ENCODE peak calls at places on chromosomes 3 and 15, in seven cellular contexts. K, E, S, A, G, Q and I are unnamed samples.

GRCh38 chr3:71409352-71409751 is 174.2 kb downstream of the FOXP1 start:
- DNase-seq in Q (no peak), A (no peak), K (no peak), G (no peak), S (no peak), E (no peak), I (no peak)

GRCh38 chr3:10155123-10155472 is 9.6 kb upstream of the IRAK2 start:
- DNase-seq in K (no peak), G (no peak), S (no peak), E (no peak), A (no peak), Q (no peak), I (no peak)

GRCh38 chr15:68224546-68225250 is 4.8 kb downstream of the CLN6 start:
- DNase-seq in A (no peak), K (no peak), G (no peak), S (no peak), Q (no peak), E (peak), I (no peak)

GRCh38 chr3:100891033-100891432 is 102.2 kb downstream of the ABI3BP start:
- DNase-seq in K (no peak), S (no peak), Q (no peak), G (no peak), A (no peak), E (no peak), I (peak)

GRCh38 chr3:55516391-55517030 is 29.4 kb upstream of the WNT5A start:
- DNase-seq in E (no peak), A (no peak), Q (no peak), S (no peak), G (no peak), K (peak), I (no peak)

GRCh38 chr3:112114558-112115160 is 18.4 kb downstream of the GCSAM start:
- DNase-seq in S (no peak), A (no peak), E (no peak), K (no peak), Q (no peak), G (no peak), I (no peak)

GRCh38 chr15:81749667-81750360 is 296.0 kb downstream of the MEX3B start:
- DNase-seq in G (no peak), Q (no peak), S (no peak), E (no peak), A (no peak), K (peak), I (no peak)

GRCh38 chr3:86982883-86983282 is 8.1 kb downstream of the VGLL3 start:
- DNase-seq in A (no peak), G (no peak), S (no peak), E (no peak), K (no peak), Q (no peak), I (peak)

GRCh38 chr3:169218314-169218983 is 445.1 kb downstream of the MECOM start:
- DNase-seq in E (peak), S (peak), Q (no peak), G (no peak), A (peak), K (no peak), I (peak)

GRCh38 chr3:64674591-64675076 is 13.2 kb downstream of the ADAMTS9 start:
- DNase-seq in G (no peak), K (no peak), E (no peak), A (no peak), S (peak), Q (no peak), I (no peak)